ENCODE peak calls at places on chromosomes 13 and 19, in nine cellular contexts. One of them, this sample, is unnamed.
A peak's percentile ranks its signal among the peaks of the same experiment; 100 is the strongest.

GRCh38 chr19:34482380-34483250 is 1.1 kb downstream of the WTIP start:
- DNase-seq in hepatocyte: peak; percentile 60
- DNase-seq in GM23338: peak; percentile 65
- DNase-seq in neural progenitor cell: peak; percentile 73
- DNase-seq in HCT116: no peak
- DNase-seq in PC-3: no peak
- DNase-seq in GM23248: peak; percentile 69
- DNase-seq in SK-N-SH: peak; percentile 70
- DNase-seq in MM.1S: no peak
- DNase-seq in this sample: no peak

GRCh38 chr19:35013047-35013819 is 13.1 kb downstream of the GRAMD1A start:
- DNase-seq in hepatocyte: peak; percentile 82
- DNase-seq in GM23338: peak; percentile 87
- DNase-seq in neural progenitor cell: peak; percentile 76
- DNase-seq in HCT116: no peak
- DNase-seq in PC-3: peak; percentile 36
- DNase-seq in GM23248: peak; percentile 65
- DNase-seq in SK-N-SH: peak; percentile 94
- DNase-seq in MM.1S: peak; percentile 16
- DNase-seq in this sample: peak; percentile 62

GRCh38 chr13:41960195-41960699 is 662 bp downstream of the VWA8 start:
- DNase-seq in hepatocyte: peak; percentile 31
- DNase-seq in GM23338: peak; percentile 35
- DNase-seq in neural progenitor cell: no peak
- DNase-seq in HCT116: no peak
- DNase-seq in PC-3: peak; percentile 9
- DNase-seq in GM23248: peak; percentile 71
- DNase-seq in SK-N-SH: no peak
- DNase-seq in MM.1S: peak; percentile 11
- DNase-seq in this sample: peak; percentile 41

GRCh38 chr13:50951366-50951765 is 41.8 kb downstream of the RNASEH2B start:
- DNase-seq in hepatocyte: no peak
- DNase-seq in GM23338: no peak
- DNase-seq in neural progenitor cell: no peak
- DNase-seq in HCT116: no peak
- DNase-seq in PC-3: no peak
- DNase-seq in GM23248: no peak
- DNase-seq in SK-N-SH: no peak
- DNase-seq in MM.1S: no peak
- DNase-seq in this sample: no peak

GRCh38 chr13:78133511-78133910 is 214.9 kb upstream of the EDNRB start:
- DNase-seq in hepatocyte: no peak
- DNase-seq in GM23338: no peak
- DNase-seq in neural progenitor cell: no peak
- DNase-seq in HCT116: no peak
- DNase-seq in PC-3: no peak
- DNase-seq in GM23248: no peak
- DNase-seq in SK-N-SH: peak; percentile 41
- DNase-seq in MM.1S: no peak
- DNase-seq in this sample: no peak

GRCh38 chr13:20093946-20094345 is 66.9 kb downstream of the GJA3 start:
- DNase-seq in hepatocyte: no peak
- DNase-seq in GM23338: no peak
- DNase-seq in neural progenitor cell: no peak
- DNase-seq in HCT116: no peak
- DNase-seq in PC-3: no peak
- DNase-seq in GM23248: no peak
- DNase-seq in SK-N-SH: no peak
- DNase-seq in MM.1S: no peak
- DNase-seq in this sample: no peak

GRCh38 chr13:55569082-55569481 is 1571.6 kb upstream of the PRR20A start:
- DNase-seq in hepatocyte: no peak
- DNase-seq in GM23338: no peak
- DNase-seq in neural progenitor cell: no peak
- DNase-seq in HCT116: no peak
- DNase-seq in PC-3: no peak
- DNase-seq in GM23248: no peak
- DNase-seq in SK-N-SH: no peak
- DNase-seq in MM.1S: no peak
- DNase-seq in this sample: no peak

GRCh38 chr19:43595605-43595998 is 332 bp downstream of the IRGQ start:
- DNase-seq in hepatocyte: no peak
- DNase-seq in GM23338: no peak
- DNase-seq in neural progenitor cell: peak; percentile 33
- DNase-seq in HCT116: no peak
- DNase-seq in PC-3: no peak
- DNase-seq in GM23248: no peak
- DNase-seq in SK-N-SH: no peak
- DNase-seq in MM.1S: peak; percentile 11
- DNase-seq in this sample: no peak

GRCh38 chr19:50759886-50760285 is 10.4 kb upstream of the GPR32 start:
- DNase-seq in hepatocyte: no peak
- DNase-seq in GM23338: peak; percentile 79
- DNase-seq in neural progenitor cell: peak; percentile 23
- DNase-seq in HCT116: peak; percentile 69
- DNase-seq in PC-3: peak; percentile 44
- DNase-seq in GM23248: peak; percentile 45
- DNase-seq in SK-N-SH: no peak
- DNase-seq in MM.1S: peak; percentile 25
- DNase-seq in this sample: peak; percentile 78

GRCh38 chr19:36060430-36060829 is 5.7 kb downstream of the WDR62 start:
- DNase-seq in hepatocyte: peak; percentile 67
- DNase-seq in GM23338: peak; percentile 69
- DNase-seq in neural progenitor cell: peak; percentile 43
- DNase-seq in HCT116: no peak
- DNase-seq in PC-3: peak; percentile 42
- DNase-seq in GM23248: peak; percentile 70
- DNase-seq in SK-N-SH: peak; percentile 61
- DNase-seq in MM.1S: peak; percentile 13
- DNase-seq in this sample: peak; percentile 36

GRCh38 chr19:48991823-48992570 is 1.1 kb downstream of the GYS1 start:
- DNase-seq in hepatocyte: peak; percentile 88
- DNase-seq in GM23338: peak; percentile 64
- DNase-seq in neural progenitor cell: peak; percentile 69
- DNase-seq in HCT116: no peak
- DNase-seq in PC-3: peak; percentile 66
- DNase-seq in GM23248: peak; percentile 92
- DNase-seq in SK-N-SH: peak; percentile 59
- DNase-seq in MM.1S: peak; percentile 37
- DNase-seq in this sample: no peak

DNA sequence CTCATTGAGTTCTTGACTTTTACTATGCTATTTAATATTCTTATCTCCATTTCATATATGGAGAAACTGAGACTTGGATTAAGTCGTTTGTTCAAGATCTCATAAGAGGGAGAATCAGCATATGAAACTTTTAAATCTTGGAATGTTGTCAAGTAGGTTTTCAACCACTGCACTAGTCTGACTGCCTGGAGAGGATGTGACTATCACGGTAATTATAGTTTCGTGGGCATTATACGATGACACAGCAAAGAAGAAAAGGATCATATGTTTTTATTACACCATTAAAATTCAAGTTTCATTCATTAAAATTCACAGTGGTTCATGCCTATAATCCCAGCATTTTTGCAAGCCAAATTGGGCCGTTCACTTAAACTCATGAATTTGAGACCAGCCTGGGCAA is 555.2 kb downstream of the SLITRK1 start:
- DNase-seq in hepatocyte: no peak
- DNase-seq in GM23338: no peak
- DNase-seq in neural progenitor cell: no peak
- DNase-seq in HCT116: no peak
- DNase-seq in PC-3: peak; percentile 74
- DNase-seq in GM23248: peak; percentile 3
- DNase-seq in SK-N-SH: no peak
- DNase-seq in MM.1S: no peak
- DNase-seq in this sample: no peak
- TF ChIP-seq EZH2phosphoT487 in hepatocyte: no peak
- TF ChIP-seq EZH2phosphoT487 in GM23338: no peak
- TF ChIP-seq EZH2phosphoT487 in neural progenitor cell: no peak
- TF ChIP-seq EZH2phosphoT487 in HCT116: no peak
- TF ChIP-seq EZH2phosphoT487 in PC-3: no peak
- TF ChIP-seq EZH2phosphoT487 in GM23248: no peak
- TF ChIP-seq EZH2phosphoT487 in SK-N-SH: no peak
- TF ChIP-seq EZH2phosphoT487 in MM.1S: no peak
- TF ChIP-seq EZH2phosphoT487 in this sample: no peak

DNA sequence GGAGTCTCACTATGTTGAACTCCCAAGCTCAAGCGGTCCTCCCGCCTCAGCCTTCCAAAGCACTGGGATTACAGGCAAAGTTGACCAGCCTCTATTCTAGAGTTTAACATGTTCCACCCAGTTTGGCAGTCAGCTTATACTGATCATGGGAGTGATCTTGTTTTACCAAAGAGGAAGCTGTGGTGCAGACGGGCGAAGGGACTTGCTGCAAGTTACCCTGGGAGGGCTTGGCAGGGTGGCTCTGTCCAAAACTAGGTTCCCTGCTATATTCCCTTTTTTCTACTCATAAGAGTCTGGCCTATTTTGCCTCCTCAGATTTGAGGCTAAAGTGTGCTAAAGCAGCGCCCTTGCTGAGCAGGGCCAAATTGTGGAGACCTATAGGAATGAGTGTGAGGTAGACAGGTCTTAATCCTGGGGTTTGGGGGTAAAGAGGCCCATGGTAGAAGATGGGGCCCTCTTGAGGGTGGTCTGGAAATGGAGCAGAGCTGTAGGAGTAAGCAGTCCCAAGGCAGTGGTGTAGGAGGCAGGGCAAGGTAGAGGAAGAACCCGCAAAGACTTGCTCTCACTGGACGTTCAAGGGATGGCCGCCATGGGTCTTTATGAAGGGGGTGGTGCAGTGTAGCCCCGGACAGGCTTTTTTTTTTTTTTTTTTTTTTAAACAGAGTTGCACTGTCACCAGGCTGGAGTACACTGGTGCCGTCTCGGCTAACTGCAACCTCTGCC is 3.3 kb downstream of the RPS19 start:
- DNase-seq in hepatocyte: no peak
- DNase-seq in GM23338: no peak
- DNase-seq in neural progenitor cell: no peak
- DNase-seq in HCT116: no peak
- DNase-seq in PC-3: no peak
- DNase-seq in GM23248: no peak
- DNase-seq in SK-N-SH: no peak
- DNase-seq in MM.1S: no peak
- DNase-seq in this sample: no peak
- H3K4me2 ChIP-seq in hepatocyte: peak overlapping the region; percentile 11
- H3K4me2 ChIP-seq in GM23338: peak overlapping the region; percentile 99
- H3K4me2 ChIP-seq in neural progenitor cell: peak overlapping the region; percentile 25
- H3K4me2 ChIP-seq in HCT116: peak overlapping the region; percentile 88
- H3K4me2 ChIP-seq in PC-3: peak overlapping the region; percentile 98
- H3K4me2 ChIP-seq in GM23248: peak overlapping the region; percentile 47
- H3K4me2 ChIP-seq in SK-N-SH: peak overlapping the region; percentile 88
- H3K4me2 ChIP-seq in MM.1S: peak overlapping the region; percentile 87
- H3K4me2 ChIP-seq in this sample: peak overlapping the region; percentile 98

DNA sequence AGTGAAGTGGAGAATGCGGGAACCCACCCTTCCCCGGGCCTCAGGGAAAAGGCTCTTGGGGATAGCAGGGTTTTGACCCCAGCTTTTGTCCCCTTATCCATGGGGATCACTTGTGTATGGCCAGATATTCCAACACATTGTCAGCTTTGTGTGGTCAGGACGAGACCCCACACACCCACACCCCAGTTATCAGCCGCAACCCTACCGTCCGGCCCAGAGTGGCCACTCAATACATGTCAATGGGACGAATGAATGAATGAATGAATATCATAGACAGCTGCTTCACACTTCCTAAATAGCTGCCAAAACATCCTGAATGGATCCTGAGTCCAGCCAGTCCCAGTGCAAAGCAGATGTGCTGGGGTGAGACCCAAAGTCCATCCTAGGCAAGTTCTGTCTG is 64.6 kb downstream of the TSHZ3 start:
- DNase-seq in hepatocyte: no peak
- DNase-seq in GM23338: no peak
- DNase-seq in neural progenitor cell: no peak
- DNase-seq in HCT116: no peak
- DNase-seq in PC-3: no peak
- DNase-seq in GM23248: no peak
- DNase-seq in SK-N-SH: no peak
- DNase-seq in MM.1S: no peak
- DNase-seq in this sample: no peak
- TF ChIP-seq EZH2phosphoT487 in hepatocyte: no peak
- TF ChIP-seq EZH2phosphoT487 in GM23338: no peak
- TF ChIP-seq EZH2phosphoT487 in neural progenitor cell: no peak
- TF ChIP-seq EZH2phosphoT487 in HCT116: no peak
- TF ChIP-seq EZH2phosphoT487 in PC-3: no peak
- TF ChIP-seq EZH2phosphoT487 in GM23248: no peak
- TF ChIP-seq EZH2phosphoT487 in SK-N-SH: no peak
- TF ChIP-seq EZH2phosphoT487 in MM.1S: no peak
- TF ChIP-seq EZH2phosphoT487 in this sample: no peak

DNA sequence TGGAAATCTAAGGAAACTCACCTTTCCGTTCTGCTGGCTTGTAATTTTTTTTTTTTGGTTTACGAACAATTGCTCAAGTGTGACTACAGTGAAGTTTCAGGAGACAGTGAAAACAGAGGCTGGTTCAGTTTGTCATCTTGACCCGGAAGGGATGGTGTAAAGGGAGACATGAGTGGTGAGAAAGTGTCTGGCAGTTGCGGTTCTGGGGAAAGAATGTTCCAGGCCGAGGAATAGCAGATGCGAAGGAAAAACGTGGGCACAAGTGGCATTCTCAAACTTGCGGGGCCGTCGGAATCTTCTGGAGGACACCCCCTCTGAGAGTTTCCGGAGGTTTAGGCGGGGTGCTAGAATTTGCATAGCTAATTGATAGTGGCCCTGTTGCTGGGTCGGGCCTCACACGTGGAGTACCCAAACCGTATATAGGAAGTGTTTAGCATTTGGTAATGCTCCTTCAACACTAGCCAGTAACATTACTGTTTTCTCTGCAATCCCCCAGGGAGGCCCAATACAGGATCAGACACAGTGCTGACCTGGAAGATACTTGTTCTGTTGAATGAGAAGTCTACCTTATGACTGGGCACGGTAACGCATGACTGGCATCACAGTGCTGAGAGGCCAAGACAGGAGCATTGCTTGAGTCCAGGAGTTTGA is 2.8 kb upstream of the TNFSF9 start:
- DNase-seq in hepatocyte: no peak
- DNase-seq in GM23338: no peak
- DNase-seq in neural progenitor cell: no peak
- DNase-seq in HCT116: no peak
- DNase-seq in PC-3: no peak
- DNase-seq in GM23248: no peak
- DNase-seq in SK-N-SH: no peak
- DNase-seq in MM.1S: no peak
- DNase-seq in this sample: peak; percentile 99
- H3K4me2 ChIP-seq in hepatocyte: no peak overlapping the region
- H3K4me2 ChIP-seq in GM23338: peak overlapping the region; percentile 49
- H3K4me2 ChIP-seq in neural progenitor cell: no peak overlapping the region
- H3K4me2 ChIP-seq in HCT116: no peak overlapping the region
- H3K4me2 ChIP-seq in PC-3: no peak overlapping the region
- H3K4me2 ChIP-seq in GM23248: no peak overlapping the region
- H3K4me2 ChIP-seq in SK-N-SH: no peak overlapping the region
- H3K4me2 ChIP-seq in MM.1S: no peak overlapping the region
- H3K4me2 ChIP-seq in this sample: peak overlapping the region; percentile 80